ENCODE peak calls at places on chromosome 17, in nine cellular contexts. G is cerebellar nuclear complex, E is COR-L47, V is NCI-H774, J is IMR-90, Y is AG08396, X is NCI-H1092, T is posterior vena cava, K is tibial artery. R is an unnamed sample.

GRCh38 chr17:31442860-31443259 is 51.4 kb downstream of the RAB11FIP4 start:
- DNase-seq in T (no peak), E (no peak), Y (no peak), K (no peak), X (no peak), J (no peak), G (no peak), V (no peak), R (no peak)

GRCh38 chr17:70288540-70289290 is 119.4 kb downstream of the KCNJ2 start:
- DNase-seq in K (no peak), T (no peak), G (no peak), E (no peak), V (no peak), X (no peak), J (no peak), Y (no peak), R (no peak)

GRCh38 chr17:15185625-15185991 is 79.5 kb downstream of the PMP22 start:
- DNase-seq in T (no peak), X (no peak), K (peak), J (peak), E (no peak), G (no peak), V (no peak), Y (peak), R (no peak)

GRCh38 chr17:29069526-29070041 is 26.6 kb downstream of the PIPOX start:
- DNase-seq in V (no peak), X (no peak), G (no peak), Y (no peak), J (peak), K (no peak), E (no peak), T (no peak), R (no peak)

GRCh38 chr17:35235289-35235688 is 7.6 kb upstream of the SLFN5 start:
- DNase-seq in X (no peak), E (no peak), J (no peak), K (no peak), V (no peak), T (no peak), G (no peak), Y (no peak), R (no peak)

GRCh38 chr17:11305524-11305923 is 64.5 kb downstream of the SHISA6 start:
- DNase-seq in V (no peak), T (no peak), J (no peak), X (no peak), Y (no peak), K (no peak), G (no peak), E (no peak), R (no peak)

GRCh38 chr17:6303664-6304063 is 131.3 kb downstream of the AIPL1 start:
- DNase-seq in E (no peak), V (no peak), G (no peak), K (no peak), X (no peak), Y (peak), J (no peak), T (no peak), R (no peak)

GRCh38 chr17:82338858-82339633 is 5.5 kb upstream of the SECTM1 start:
- DNase-seq in K (no peak), X (no peak), Y (peak), E (no peak), V (peak), T (no peak), G (no peak), J (peak), R (no peak)

GRCh38 chr17:66354981-66355380 is 52.6 kb downstream of the PRKCA start:
- DNase-seq in K (no peak), V (no peak), Y (no peak), G (no peak), E (no peak), X (no peak), J (peak), T (no peak), R (no peak)

GRCh38 chr17:65092262-65092661 is 35.7 kb upstream of the GNA13 start:
- DNase-seq in K (no peak), E (no peak), X (no peak), G (no peak), J (peak), T (no peak), V (no peak), Y (peak), R (no peak)

GRCh38 chr17:78058001-78058400 is 70.6 kb downstream of the TMC6 start:
- DNase-seq in T (no peak), E (no peak), J (no peak), V (peak), G (no peak), Y (no peak), X (peak), K (no peak), R (no peak)

GRCh38 chr17:32774286-32775084 is 102.4 kb downstream of the MYO1D start:
- DNase-seq in K (no peak), E (no peak), T (no peak), X (no peak), G (no peak), J (no peak), Y (no peak), V (no peak), R (no peak)

GRCh38 chr17:45370949-45371413 is 54.2 kb upstream of the MAP3K14 start:
- DNase-seq in V (no peak), E (no peak), Y (no peak), G (no peak), X (no peak), J (peak), K (no peak), T (no peak), R (no peak)

GRCh38 chr17:73320601-73321264 is 8.9 kb upstream of the CDC42EP4 start:
- DNase-seq in T (no peak), K (no peak), E (no peak), X (no peak), G (no peak), J (no peak), V (no peak), Y (no peak), R (no peak)

GRCh38 chr17:49496183-49496865 is 1.2 kb downstream of the NGFR start:
- DNase-seq in J (peak), X (peak), T (peak), Y (peak), G (peak), V (no peak), K (peak), E (peak), R (peak)

GRCh38 chr17:40341808-40342574 is 22.5 kb downstream of the GJD3 start:
- DNase-seq in Y (peak), E (peak), G (no peak), V (peak), J (peak), T (peak), X (peak), K (peak), R (peak)

GRCh38 chr17:27009087-27009486 is 284.8 kb upstream of the WSB1 start:
- DNase-seq in E (no peak), X (no peak), Y (no peak), T (no peak), V (no peak), K (no peak), G (no peak), J (no peak), R (no peak)

GRCh38 chr17:67434061-67434525 is 57.0 kb downstream of the PITPNC1 start:
- DNase-seq in J (no peak), K (peak), T (no peak), E (no peak), G (no peak), V (no peak), X (no peak), Y (no peak), R (no peak)

GRCh38 chr17:14294876-14295275 is 6.0 kb upstream of the HS3ST3B1 start:
- DNase-seq in X (no peak), Y (no peak), G (no peak), E (no peak), K (no peak), T (no peak), V (no peak), J (no peak), R (no peak)

GRCh38 chr17:68011199-68011665 is 15.0 kb upstream of the C17orf58 start:
- DNase-seq in K (peak), T (peak), Y (peak), V (peak), J (no peak), X (no peak), E (no peak), G (no peak), R (peak)

GRCh38 chr17:49224198-49224996 is 6.2 kb downstream of the PHOSPHO1 start:
- DNase-seq in Y (no peak), G (no peak), V (peak), E (no peak), K (no peak), T (peak), X (no peak), J (no peak), R (no peak)

GRCh38 chr17:5526821-5527598 is 40.6 kb downstream of the MIS12 start:
- DNase-seq in J (peak), G (no peak), Y (peak), T (peak), X (no peak), V (peak), K (peak), E (no peak), R (peak)

GRCh38 chr17:418421-418751 is 65.8 kb upstream of the RPH3AL start:
- DNase-seq in T (no peak), K (no peak), Y (no peak), J (no peak), X (no peak), E (no peak), G (no peak), V (no peak), R (no peak)

GRCh38 chr17:38703742-38704644 is 1.1 kb upstream of the MLLT6 start:
- DNase-seq in K (peak), G (no peak), T (peak), J (no peak), X (peak), Y (peak), V (peak), E (peak), R (peak)

GRCh38 chr17:41610965-41611640 is 1.5 kb downstream of the KRT16 start:
- DNase-seq in E (no peak), T (peak), J (no peak), G (no peak), V (no peak), X (no peak), K (no peak), Y (no peak), R (no peak)

GRCh38 chr17:6903516-6903915 is 72.0 kb upstream of the TEKT1 start:
- DNase-seq in T (no peak), X (no peak), Y (no peak), E (no peak), V (no peak), K (no peak), J (no peak), G (no peak), R (no peak)

R was measured in sciatic nerve.